ENCODE peak calls at places on chromosomes 3 and 15, in five cellular contexts. One of them, this sample, is unnamed.
A peak's percentile ranks its signal among the peaks of the same experiment; 100 is the strongest.

GRCh38 chr15:99348412-99348811 is 97.1 kb downstream of the LRRC28 start:
- DNase-seq in IMR-90: no peak
- DNase-seq in NCI-H82: no peak
- DNase-seq in HFF-Myc: no peak
- DNase-seq in EH: no peak
- DNase-seq in this sample: no peak

GRCh38 chr3:27312044-27312668 is 57.0 kb downstream of the NEK10 start:
- DNase-seq in IMR-90: peak; percentile 79
- DNase-seq in NCI-H82: peak; percentile 79
- DNase-seq in HFF-Myc: peak; percentile 75
- DNase-seq in EH: peak; percentile 84
- DNase-seq in this sample: peak; percentile 62

GRCh38 chr3:106728315-106728821 is 648.9 kb upstream of the CCDC54 start:
- DNase-seq in IMR-90: peak; percentile 98
- DNase-seq in NCI-H82: no peak
- DNase-seq in HFF-Myc: peak; percentile 62
- DNase-seq in EH: peak; percentile 99
- DNase-seq in this sample: no peak

GRCh38 chr15:51382787-51383186 is 41.3 kb downstream of the GLDN start:
- DNase-seq in IMR-90: peak; percentile 53
- DNase-seq in NCI-H82: peak; percentile 69
- DNase-seq in HFF-Myc: no peak
- DNase-seq in EH: peak; percentile 53
- DNase-seq in this sample: peak; percentile 18

GRCh38 chr3:54967586-54968244 is 39.9 kb upstream of the LRTM1 start:
- DNase-seq in IMR-90: peak; percentile 90
- DNase-seq in NCI-H82: no peak
- DNase-seq in HFF-Myc: no peak
- DNase-seq in EH: peak; percentile 89
- DNase-seq in this sample: no peak

GRCh38 chr3:27545061-27545460 is 60.9 kb upstream of the SLC4A7 start:
- DNase-seq in IMR-90: no peak
- DNase-seq in NCI-H82: no peak
- DNase-seq in HFF-Myc: no peak
- DNase-seq in EH: peak; percentile 28
- DNase-seq in this sample: no peak

GRCh38 chr3:112979244-112979832 is 4.4 kb upstream of the CD200R1 start:
- DNase-seq in IMR-90: peak; percentile 39
- DNase-seq in NCI-H82: peak; percentile 62
- DNase-seq in HFF-Myc: peak; percentile 9
- DNase-seq in EH: peak; percentile 45
- DNase-seq in this sample: peak; percentile 11

GRCh38 chr3:32374788-32375595 is 16.7 kb upstream of the CMTM7 start:
- DNase-seq in IMR-90: peak; percentile 74
- DNase-seq in NCI-H82: peak; percentile 78
- DNase-seq in HFF-Myc: peak; percentile 47
- DNase-seq in EH: peak; percentile 75
- DNase-seq in this sample: peak; percentile 73

GRCh38 chr15:90598053-90598577 is 68.4 kb downstream of the CRTC3 start:
- DNase-seq in IMR-90: no peak
- DNase-seq in NCI-H82: peak; percentile 27
- DNase-seq in HFF-Myc: no peak
- DNase-seq in EH: peak; percentile 49
- DNase-seq in this sample: no peak

GRCh38 chr3:188220988-188221818 is 67.2 kb downstream of the LPP start:
- DNase-seq in IMR-90: peak; percentile 76
- DNase-seq in NCI-H82: no peak
- DNase-seq in HFF-Myc: no peak
- DNase-seq in EH: peak; percentile 94
- DNase-seq in this sample: no peak